ENCODE peak calls at places on chromosomes 4 and X, in four cellular contexts. U is GM18507, G is left ventricle myocardium inferior, L is iPS DF 19.7. W is an unnamed sample.
A peak's percentile ranks its signal among the peaks of the same experiment; 100 is the strongest.

GRCh38 chrX:137194164-137194563 is 160.4 kb upstream of the GPR101 start:
- DNase-seq in U (no peak), G (no peak), L (no peak), W (no peak)

GRCh38 chrX:23592741-23593140 is 74.6 kb upstream of the PRDX4 start:
- DNase-seq in U (no peak), G (no peak), L (no peak), W (no peak)

GRCh38 chr4:172596206-172596605 is 572.4 kb upstream of the GALNT7 start:
- DNase-seq in U (no peak), G (no peak), L (no peak), W (no peak)

GRCh38 chr4:54800831-54801530 is 143.2 kb downstream of the KIT start:
- DNase-seq in U (no peak), G (no peak), L (no peak), W (no peak)

GRCh38 chr4:39446842-39447573 is 11.7 kb downstream of the RPL9 start:
- DNase-seq in U (peak; percentile 65), G (peak; percentile 51), L (peak; percentile 75), W (peak; percentile 41)

GRCh38 chr4:24734511-24734910 is 60.9 kb upstream of the SOD3 start:
- DNase-seq in U (no peak), G (no peak), L (no peak), W (no peak)

GRCh38 chr4:137200322-137200721 is 332.0 kb downstream of the PCDH18 start:
- DNase-seq in U (no peak), G (no peak), L (no peak), W (no peak)

GRCh38 chr4:154126276-154126675 is 337.4 kb upstream of the SFRP2 start:
- DNase-seq in U (no peak), G (no peak), L (no peak), W (no peak)

GRCh38 chr4:10460313-10461047 is 3.3 kb upstream of the ZNF518B start:
- DNase-seq in U (no peak), G (no peak), L (no peak), W (no peak)

GRCh38 chr4:100641326-100641725 is 123.5 kb upstream of the EMCN start:
- DNase-seq in U (no peak), G (no peak), L (no peak), W (no peak)

GRCh38 chr4:183099537-183100297 is 660 bp downstream of the WWC2 start:
- DNase-seq in U (no peak), G (peak; percentile 36), L (no peak), W (peak; percentile 30)

GRCh38 chr4:48247142-48247877 is 22.3 kb downstream of the TEC start:
- DNase-seq in U (no peak), G (no peak), L (no peak), W (no peak)

GRCh38 chrX:51641421-51642021 is 22.8 kb upstream of the CENPVL3 start:
- DNase-seq in U (no peak), G (no peak), L (no peak), W (no peak)

GRCh38 chr4:47711183-47711582 is 126.7 kb downstream of the CORIN start:
- DNase-seq in U (no peak), G (no peak), L (no peak), W (no peak)

GRCh38 chrX:117808413-117808812 is 308.2 kb downstream of the KLHL13 start:
- DNase-seq in U (no peak), G (no peak), L (peak; percentile 2), W (no peak)

GRCh38 chrX:32744906-32745305 is 466.4 kb downstream of the DMD start:
- DNase-seq in U (no peak), G (no peak), L (no peak), W (no peak)

GRCh38 chr4:146336413-146336807 is 122.1 kb downstream of the REELD1 start:
- DNase-seq in U (no peak), G (no peak), L (no peak), W (no peak)

GRCh38 chr4:173121044-173121685 is 47.4 kb upstream of the GALNT7 start:
- DNase-seq in U (peak; percentile 29), G (no peak), L (no peak), W (no peak)

GRCh38 chr4:74370912-74371311 is 6.0 kb downstream of the EREG start:
- DNase-seq in U (no peak), G (no peak), L (peak; percentile 38), W (no peak)

GRCh38 chrX:29024813-29025342 is 437.6 kb downstream of the IL1RAPL1 start:
- DNase-seq in U (no peak), G (no peak), L (no peak), W (no peak)